ENCODE peak calls at places on chromosomes 4 and X, in seven cellular contexts. W, Z, S, B, U, F and I are unnamed samples.

GRCh38 chr4:69753666-69754065 is 6.8 kb downstream of the SULT1B1 start:
- DNase-seq in W (peak; percentile 2), Z (no peak), S (no peak), B (no peak), U (no peak), F (no peak), I (no peak)

GRCh38 chr4:164904336-164904735 is 27.4 kb downstream of the APELA start:
- DNase-seq in W (no peak), Z (no peak), S (no peak), B (no peak), U (no peak), F (no peak), I (no peak)

GRCh38 chr4:86594559-86595425 is 677 bp downstream of the PTPN13 start:
- DNase-seq in W (peak; percentile 85), Z (peak; percentile 37), S (peak; percentile 88), B (peak; percentile 65), U (peak; percentile 90), F (peak; percentile 65), I (peak; percentile 75)

GRCh38 chr4:184012937-184013336 is 107.8 kb downstream of the STOX2 start:
- DNase-seq in W (no peak), Z (no peak), S (no peak), B (no peak), U (no peak), F (no peak), I (peak; percentile 27)

GRCh38 chr4:83212041-83212851 is 72.4 kb downstream of the COQ2 start:
- DNase-seq in W (no peak), Z (no peak), S (no peak), B (no peak), U (no peak), F (no peak), I (no peak)

GRCh38 chrX:80513620-80514019 is 93.4 kb downstream of the TENT5D start:
- DNase-seq in W (no peak), Z (no peak), S (no peak), B (no peak), U (no peak), F (peak; percentile 42), I (no peak)

GRCh38 chrX:39427492-39428289 is 626.4 kb downstream of the MID1IP1 start:
- DNase-seq in W (peak; percentile 36), Z (no peak), S (peak; percentile 51), B (no peak), U (no peak), F (no peak), I (peak; percentile 26)

GRCh38 chr4:8589831-8590545 is 2.6 kb upstream of the CPZ start:
- DNase-seq in W (peak; percentile 16), Z (no peak), S (peak; percentile 79), B (no peak), U (peak; percentile 70), F (no peak), I (no peak)

GRCh38 chr4:139455187-139455586 is 1.3 kb downstream of the RAB33B start:
- DNase-seq in W (no peak), Z (no peak), S (no peak), B (no peak), U (no peak), F (no peak), I (no peak)

GRCh38 chrX:105126201-105126600 is 94.3 kb downstream of the TEX13A start:
- DNase-seq in W (no peak), Z (no peak), S (no peak), B (no peak), U (no peak), F (no peak), I (no peak)

GRCh38 chr4:141102367-141102766 is 30.9 kb downstream of the RNF150 start:
- DNase-seq in W (peak; percentile 85), Z (no peak), S (peak; percentile 66), B (no peak), U (peak; percentile 70), F (no peak), I (peak; percentile 42)

GRCh38 chr4:1567808-1568581 is 116.1 kb downstream of the FAM53A start:
- DNase-seq in W (no peak), Z (no peak), S (no peak), B (no peak), U (no peak), F (peak; percentile 37), I (no peak)

GRCh38 chr4:107037188-107037587 is 1.1 kb upstream of the DKK2 start:
- DNase-seq in W (peak; percentile 18), Z (no peak), S (peak; percentile 56), B (peak; percentile 63), U (no peak), F (peak; percentile 79), I (peak; percentile 42)

GRCh38 chr4:163748474-163748873 is 254.0 kb downstream of the TMA16 start:
- DNase-seq in W (no peak), Z (no peak), S (peak; percentile 14), B (no peak), U (no peak), F (no peak), I (no peak)

GRCh38 chrX:71128915-71129765 is 10.7 kb downstream of the MED12 start:
- DNase-seq in W (peak; percentile 16), Z (peak; percentile 71), S (peak; percentile 52), B (peak; percentile 73), U (no peak), F (peak; percentile 64), I (peak; percentile 69)

GRCh38 chrX:11724122-11725017 is 33.7 kb upstream of the MSL3 start:
- DNase-seq in W (peak; percentile 9), Z (no peak), S (peak; percentile 34), B (no peak), U (no peak), F (peak; percentile 21), I (peak; percentile 58)

GRCh38 chr4:82201805-82202636 is 171.8 kb downstream of the HNRNPD start:
- DNase-seq in W (peak; percentile 12), Z (no peak), S (peak; percentile 46), B (no peak), U (no peak), F (peak; percentile 91), I (peak; percentile 63)

GRCh38 chrX:107673933-107674479 is 45.7 kb downstream of the PRPS1 start:
- DNase-seq in W (peak; percentile 10), Z (peak; percentile 88), S (peak; percentile 94), B (peak; percentile 94), U (no peak), F (peak; percentile 36), I (peak; percentile 95)

GRCh38 chr4:156790866-156791265 is 180.7 kb downstream of the PDGFC start:
- DNase-seq in W (peak; percentile 91), Z (no peak), S (peak; percentile 85), B (no peak), U (no peak), F (peak; percentile 53), I (peak; percentile 67)

DNA sequence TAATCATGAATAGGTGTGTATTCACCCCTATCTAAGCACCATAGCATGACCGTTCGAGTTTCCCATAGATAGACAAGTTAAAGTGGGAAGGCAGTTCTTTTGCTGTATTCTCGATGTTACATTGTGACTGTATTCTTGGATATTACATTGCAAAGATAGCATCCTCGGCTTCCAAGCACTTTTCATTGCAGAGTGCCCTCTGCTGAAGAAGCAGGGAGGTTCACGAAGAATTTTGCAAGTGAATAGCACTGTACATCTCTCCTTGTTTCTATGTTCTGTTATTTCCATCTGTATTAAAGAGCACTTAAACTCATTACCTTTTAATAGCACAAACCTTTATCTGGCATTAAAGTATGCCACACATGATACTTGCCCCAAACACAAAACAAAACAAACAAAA is 426.7 kb upstream of the ARX start:
- DNase-seq in W (no peak), Z (no peak), S (no peak), B (no peak), U (no peak), F (peak; percentile 6), I (peak; percentile 0)
- TF ChIP-seq CTCF in W (no peak), Z (no peak), S (no peak), B (no peak), U (no peak), F (peak; percentile 50), I (no peak)

GRCh38 chr4:187183826-187184225 is 460.2 kb upstream of the FAT1 start:
- DNase-seq in W (peak; percentile 7), Z (no peak), S (no peak), B (no peak), U (no peak), F (no peak), I (no peak)

GRCh38 chr4:187179086-187180070 is 455.7 kb upstream of the FAT1 start:
- DNase-seq in W (no peak), Z (no peak), S (peak; percentile 2), B (no peak), U (no peak), F (peak; percentile 22), I (no peak)

GRCh38 chr4:187188118-187188517 is 464.5 kb upstream of the FAT1 start:
- DNase-seq in W (no peak), Z (no peak), S (no peak), B (no peak), U (no peak), F (no peak), I (no peak)

GRCh38 chr4:187184513-187184912 is 460.9 kb upstream of the FAT1 start:
- DNase-seq in W (no peak), Z (no peak), S (no peak), B (no peak), U (no peak), F (no peak), I (no peak)

GRCh38 chr4:187183351-187183750 is 459.7 kb upstream of the FAT1 start:
- DNase-seq in W (peak; percentile 84), Z (no peak), S (peak; percentile 75), B (no peak), U (no peak), F (no peak), I (no peak)
- H3K4me3 ChIP-seq in W (no peak overlapping the region), Z (no peak overlapping the region), S (no peak overlapping the region), B (no peak overlapping the region), U (no peak overlapping the region), F (no peak overlapping the region), I (no peak overlapping the region)

GRCh38 chr4:98300706-98301105 is 39.5 kb downstream of the RAP1GDS1 start:
- DNase-seq in W (no peak), Z (no peak), S (no peak), B (no peak), U (no peak), F (no peak), I (no peak)
- TF ChIP-seq CTCF in W (no peak), Z (no peak), S (no peak), B (no peak), U (no peak), F (no peak), I (no peak)

DNA sequence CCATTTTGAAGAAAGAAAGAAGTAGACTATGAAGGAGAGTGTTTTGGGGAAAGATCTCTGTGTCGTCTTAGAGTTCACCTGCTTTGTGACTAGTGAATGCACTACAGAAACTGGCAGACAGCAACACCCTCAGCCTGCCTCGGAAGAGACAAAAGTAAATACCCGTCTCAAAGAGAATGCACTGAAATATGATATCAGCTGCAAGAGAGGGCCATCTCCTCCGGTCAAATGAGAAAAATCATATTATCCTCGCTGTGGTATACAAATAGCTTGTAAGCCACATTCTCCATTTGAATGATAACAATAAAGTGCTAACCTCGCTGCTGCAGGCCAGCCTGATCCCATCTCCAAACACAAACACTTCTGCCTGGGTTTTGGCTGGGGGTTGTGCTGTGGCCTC is 46.2 kb downstream of the ALPK1 start:
- DNase-seq in W (no peak), Z (no peak), S (no peak), B (no peak), U (no peak), F (peak; percentile 13), I (no peak)
- H3K4me3 ChIP-seq in W (no peak overlapping the region), Z (no peak overlapping the region), S (no peak overlapping the region), B (no peak overlapping the region), U (no peak overlapping the region), F (peak overlapping the region; percentile 12), I (no peak overlapping the region)